ENCODE peak calls at places on chromosomes 7 and 10, in ten cellular contexts. V is hepatocyte, I is stomach, L is K562, K is cardiac muscle cell, Y is lower lobe of right lung, H is ovary, B is lung, N is DND-41, T is GM23338. G is an unnamed sample. For H3K27me3, the result is how much of the 10 kb centered on the place peaks cover.

GRCh38 chr7:50667789-50668226 is 102.6 kb upstream of the DDC start:
- DNase-seq in V (no peak), I (no peak), L (no peak), K (peak), Y (no peak), H (no peak), B (no peak), N (no peak), T (no peak), G (no peak)

GRCh38 chr10:17425584-17426262 is 28.7 kb downstream of the ST8SIA6 start:
- DNase-seq in V (no peak), I (no peak), L (peak), K (no peak), Y (no peak), H (no peak), B (no peak), N (no peak), T (no peak), G (peak)

GRCh38 chr7:4144801-4145470 is 537.2 kb upstream of the FOXK1 start:
- DNase-seq in V (peak), I (no peak), L (no peak), K (peak), Y (peak), H (peak), B (peak), N (no peak), T (peak), G (no peak)

GRCh38 chr10:63217120-63217605 is 84.0 kb downstream of the NRBF2 start:
- DNase-seq in V (peak), I (no peak), L (no peak), K (peak), Y (no peak), H (no peak), B (no peak), N (peak), T (peak), G (no peak)

GRCh38 chr7:155576416-155576815 is 30.1 kb upstream of the CNPY1 start:
- DNase-seq in V (no peak), I (no peak), L (no peak), K (no peak), Y (peak), H (no peak), B (peak), N (no peak), T (no peak), G (no peak)

GRCh38 chr10:125159932-125160855 is at the start of gene CTBP2:
- DNase-seq in V (peak), I (peak), L (peak), K (peak), Y (peak), H (peak), B (peak), N (peak), T (peak), G (no peak)

GRCh38 chr7:22949944-22950343 is 64.0 kb downstream of the HYCC1 start:
- DNase-seq in V (no peak), I (no peak), L (no peak), K (peak), Y (no peak), H (no peak), B (no peak), N (no peak), T (peak), G (no peak)

GRCh38 chr7:131921016-131921415 is 364.6 kb upstream of the PODXL start:
- DNase-seq in V (no peak), I (no peak), L (no peak), K (peak), Y (no peak), H (no peak), B (no peak), N (no peak), T (no peak), G (no peak)

GRCh38 chr10:117201826-117202225 is 4.5 kb downstream of the KCNK18 start:
- DNase-seq in V (no peak), I (no peak), L (no peak), K (no peak), Y (no peak), H (no peak), B (no peak), N (no peak), T (no peak), G (no peak)

GRCh38 chr7:149209518-149210269 is 14.3 kb downstream of the ZNF282 start:
- DNase-seq in V (peak), I (peak), L (peak), K (peak), Y (peak), H (no peak), B (no peak), N (peak), T (peak), G (peak)

GRCh38 chr7:6248581-6248980 is 23.8 kb downstream of the CYTH3 start:
- DNase-seq in V (no peak), I (no peak), L (no peak), K (peak), Y (no peak), H (no peak), B (no peak), N (no peak), T (no peak), G (no peak)

GRCh38 chr7:94980418-94981142 is 73.2 kb downstream of the PPP1R9A start:
- DNase-seq in V (peak), I (no peak), L (no peak), K (peak), Y (no peak), H (no peak), B (no peak), N (no peak), T (no peak), G (no peak)

GRCh38 chr10:44244745-44245600 is 139.9 kb downstream of the CXCL12 start:
- DNase-seq in V (no peak), I (no peak), L (no peak), K (no peak), Y (no peak), H (no peak), B (no peak), N (no peak), T (no peak), G (no peak)

GRCh38 chr10:5595591-5596590 is 70.5 kb downstream of the ASB13 start:
- DNase-seq in V (no peak), I (no peak), L (no peak), K (peak), Y (peak), H (no peak), B (no peak), N (no peak), T (no peak), G (no peak)

GRCh38 chr10:12703813-12704212 is 297.7 kb downstream of the CCDC3 start:
- DNase-seq in V (no peak), I (no peak), L (no peak), K (peak), Y (no peak), H (no peak), B (no peak), N (no peak), T (no peak), G (no peak)

GRCh38 chr10:88159127-88159829 is 295.9 kb downstream of the PTEN start:
- DNase-seq in V (no peak), I (no peak), L (no peak), K (no peak), Y (no peak), H (no peak), B (no peak), N (no peak), T (no peak), G (no peak)

GRCh38 chr10:110352930-110353243 is 48.2 kb upstream of the SMNDC1 start:
- DNase-seq in V (no peak), I (no peak), L (no peak), K (no peak), Y (no peak), H (no peak), B (no peak), N (no peak), T (no peak), G (no peak)

GRCh38 chr10:17599089-17599488 is 18.1 kb downstream of the HACD1 start:
- DNase-seq in V (peak), I (no peak), L (peak), K (peak), Y (no peak), H (no peak), B (no peak), N (no peak), T (peak), G (no peak)

GRCh38 chr7:156220078-156220605 is 407.9 kb upstream of the SHH start:
- DNase-seq in V (no peak), I (no peak), L (no peak), K (no peak), Y (no peak), H (no peak), B (no peak), N (no peak), T (no peak), G (no peak)

GRCh38 chr7:99102809-99103690 is 40.9 kb downstream of the SMURF1 start:
- DNase-seq in V (no peak), I (no peak), L (no peak), K (no peak), Y (no peak), H (no peak), B (no peak), N (no peak), T (no peak), G (no peak)

GRCh38 chr10:16891375-16892313 is 74.4 kb upstream of the RSU1 start:
- DNase-seq in V (peak), I (peak), L (peak), K (peak), Y (peak), H (peak), B (peak), N (peak), T (peak), G (no peak)

GRCh38 chr7:2646680-2647571 is 15.1 kb downstream of the TTYH3 start:
- DNase-seq in V (no peak), I (no peak), L (peak), K (no peak), Y (no peak), H (no peak), B (no peak), N (no peak), T (peak), G (no peak)

GRCh38 chr10:123470570-123470969 is 195.6 kb upstream of the GPR26 start:
- DNase-seq in V (no peak), I (no peak), L (no peak), K (no peak), Y (no peak), H (no peak), B (no peak), N (no peak), T (no peak), G (no peak)

GRCh38 chr10:5449823-5450222 is 37.5 kb downstream of the NET1 start:
- DNase-seq in V (peak), I (no peak), L (peak), K (peak), Y (no peak), H (no peak), B (no peak), N (no peak), T (peak), G (no peak)

GRCh38 chr7:114622189-114622588 is 207.6 kb downstream of the FOXP2 start:
- DNase-seq in V (no peak), I (no peak), L (no peak), K (no peak), Y (no peak), H (no peak), B (no peak), N (no peak), T (no peak), G (no peak)

GRCh38 chr10:130764651-130765050 is 546.9 kb downstream of the TCERG1L start:
- DNase-seq in V (no peak), I (no peak), L (no peak), K (no peak), Y (no peak), H (no peak), B (no peak), N (no peak), T (no peak), G (no peak)

GRCh38 chr7:17937506-17938115 is 2.7 kb downstream of the SNX13 start:
- DNase-seq in V (no peak), I (no peak), L (no peak), K (no peak), Y (no peak), H (no peak), B (no peak), N (no peak), T (no peak), G (no peak)

GRCh38 chr7:112566392-112567324 is 85.9 kb downstream of the LSMEM1 start:
- DNase-seq in V (no peak), I (no peak), L (no peak), K (no peak), Y (no peak), H (no peak), B (no peak), N (no peak), T (no peak), G (no peak)

GRCh38 chr7:13148548-13148947 is 461.1 kb downstream of the ARL4A start:
- DNase-seq in V (no peak), I (no peak), L (no peak), K (no peak), Y (no peak), H (no peak), B (no peak), N (no peak), T (no peak), G (no peak)

GRCh38 chr7:46544396-46545008 is 623.4 kb upstream of the IGFBP3 start:
- DNase-seq in V (no peak), I (no peak), L (no peak), K (peak), Y (no peak), H (no peak), B (no peak), N (no peak), T (no peak), G (no peak)

GRCh38 chr7:47128719-47129118 is 453.2 kb downstream of the TNS3 start:
- DNase-seq in V (no peak), I (no peak), L (no peak), K (no peak), Y (no peak), H (no peak), B (no peak), N (no peak), T (no peak), G (no peak)

GRCh38 chr7:127824682-127825081 is 172.7 kb downstream of the SND1 start:
- DNase-seq in V (no peak), I (no peak), L (no peak), K (peak), Y (no peak), H (no peak), B (no peak), N (no peak), T (no peak), G (no peak)

GRCh38 chr10:44958196-44958896 is 1.3 kb upstream of the RASSF4 start:
- DNase-seq in V (peak), I (no peak), L (no peak), K (peak), Y (no peak), H (no peak), B (no peak), N (no peak), T (no peak), G (no peak)

GRCh38 chr7:84509522-84509921 is 314.9 kb upstream of the SEMA3A start:
- DNase-seq in V (no peak), I (no peak), L (no peak), K (peak), Y (no peak), H (no peak), B (no peak), N (no peak), T (no peak), G (no peak)

GRCh38 chr10:61000769-61001730 is 57.1 kb upstream of the RHOBTB1 start:
- DNase-seq in V (peak), I (peak), L (peak), K (peak), Y (peak), H (no peak), B (no peak), N (no peak), T (peak), G (no peak)

GRCh38 chr7:157715071-157715937 is 378.5 kb downstream of the DNAJB6 start:
- DNase-seq in V (no peak), I (no peak), L (no peak), K (no peak), Y (no peak), H (no peak), B (no peak), N (peak), T (no peak), G (no peak)

GRCh38 chr10:127028556-127028955 is 123.3 kb downstream of the DOCK1 start:
- DNase-seq in V (no peak), I (no peak), L (no peak), K (no peak), Y (no peak), H (no peak), B (no peak), N (no peak), T (no peak), G (no peak)

GRCh38 chr7:41925946-41926345 is 223.1 kb upstream of the INHBA start:
- DNase-seq in V (no peak), I (no peak), L (no peak), K (no peak), Y (no peak), H (no peak), B (no peak), N (no peak), T (no peak), G (no peak)

DNA sequence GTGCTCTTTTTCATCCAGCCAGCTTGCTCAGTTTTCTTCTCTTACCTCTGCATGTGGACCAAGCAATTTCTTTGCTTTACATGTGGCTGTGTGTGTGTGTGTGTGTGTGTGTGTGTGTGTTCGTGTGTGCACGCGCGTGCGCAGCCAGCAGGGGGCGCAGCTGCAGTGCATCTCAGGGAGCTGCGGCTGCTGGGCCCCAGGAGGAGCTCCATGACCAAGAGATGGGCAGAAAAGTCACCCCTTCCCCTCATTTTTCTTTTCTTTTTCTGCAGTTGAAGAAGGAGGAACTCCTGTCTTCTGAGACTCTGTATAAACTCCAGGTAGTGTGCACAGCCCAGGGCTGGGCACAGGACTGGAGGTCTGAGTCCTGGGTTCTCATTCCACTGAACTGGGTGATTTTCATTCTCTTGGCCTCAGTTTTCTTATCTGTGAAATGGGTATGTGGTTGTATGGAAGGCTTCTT is 41.8 kb downstream of the BLNK start:
- DNase-seq in V (peak), I (peak), L (peak), K (peak), Y (peak), H (peak), B (peak), N (peak), T (peak), G (peak)
- H3K27ac ChIP-seq in V (no peak), I (no peak), L (no peak), K (no peak), Y (no peak), H (no peak), B (no peak), N (peak), T (no peak), G (no peak)

GRCh38 chr10:102231357-102232318 is 5.5 kb downstream of the ELOVL3 start:
- DNase-seq in V (peak), I (peak), L (peak), K (peak), Y (peak), H (no peak), B (peak), N (peak), T (peak), G (peak)

GRCh38 chr10:102230264-102230860 is 4.3 kb downstream of the ELOVL3 start:
- DNase-seq in V (peak), I (peak), L (peak), K (peak), Y (peak), H (peak), B (no peak), N (no peak), T (peak), G (no peak)

GRCh38 chr10:102229810-102230263 is 3.7 kb downstream of the ELOVL3 start:
- DNase-seq in V (peak), I (peak), L (peak), K (peak), Y (peak), H (peak), B (peak), N (peak), T (peak), G (peak)

GRCh38 chr10:102233997-102234396 is 7.3 kb downstream of the PITX3 start:
- DNase-seq in V (no peak), I (no peak), L (no peak), K (no peak), Y (no peak), H (no peak), B (no peak), N (no peak), T (no peak), G (no peak)

DNA sequence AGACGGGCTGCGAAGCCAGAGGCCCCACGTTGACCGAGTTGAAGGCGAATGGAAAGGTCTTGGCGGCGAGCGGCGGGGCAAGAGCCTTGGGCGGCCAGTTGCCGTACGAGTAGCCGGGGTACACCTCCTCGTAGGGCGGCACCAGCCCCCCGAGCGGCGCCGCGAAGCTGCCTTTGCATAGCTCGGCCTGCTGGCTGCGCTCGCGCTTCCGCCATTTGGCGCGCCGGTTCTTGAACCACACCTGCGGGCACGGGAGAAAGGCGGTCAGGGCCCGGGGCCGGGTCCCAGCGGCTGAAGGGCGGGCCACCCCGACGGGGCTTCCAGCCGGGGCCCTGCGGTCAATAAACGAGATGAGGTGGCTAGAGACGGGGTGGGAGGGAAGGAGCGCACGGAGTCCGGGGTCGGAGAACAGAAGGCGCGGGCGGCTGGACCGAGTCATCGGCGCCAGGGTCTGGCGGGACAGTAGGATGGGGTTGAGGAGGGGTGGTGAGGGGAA is 4.8 kb downstream of the ELOVL3 start:
- DNase-seq in V (peak), I (peak), L (peak), K (peak), Y (peak), H (peak), B (no peak), N (no peak), T (peak), G (peak)
- TF ChIP-seq CTCF in V (peak), I (no peak), L (peak), K (peak), Y (peak), H (peak), B (no peak), N (no peak), T (peak), G (no peak)

GRCh38 chr7:135254-135653 is 57.1 kb upstream of the FAM20C start:
- DNase-seq in V (no peak), I (no peak), L (no peak), K (no peak), Y (no peak), H (no peak), B (no peak), N (no peak), T (no peak), G (no peak)
- H3K27me3 ChIP-seq in V (under half), I (under half), L (half or more), K (under half), Y (under half), H (under half), B (under half), N (under half), T (under half), G (under half)

DNA sequence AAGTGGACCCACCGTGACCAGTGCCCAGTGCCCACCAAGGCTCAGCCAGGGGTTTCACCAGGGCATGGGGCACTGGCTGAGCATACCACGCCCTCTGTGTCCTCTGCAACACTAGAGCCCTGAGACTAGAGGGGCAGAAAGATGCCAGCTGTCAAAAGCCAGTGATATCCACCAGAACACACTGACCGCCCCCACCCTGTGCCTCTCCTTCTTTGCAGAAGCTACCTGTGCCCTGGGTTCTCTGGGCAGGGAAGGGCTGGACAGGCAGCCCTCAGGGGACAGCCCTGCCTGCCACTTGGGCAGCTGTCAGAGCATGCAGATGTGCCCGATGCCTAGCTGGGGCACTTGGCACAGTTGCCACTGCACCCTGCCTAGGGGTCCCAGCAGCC is 494 bp downstream of the VSIR start:
- DNase-seq in V (no peak), I (no peak), L (no peak), K (no peak), Y (no peak), H (no peak), B (no peak), N (no peak), T (no peak), G (no peak)
- H3K27ac ChIP-seq in V (peak), I (peak), L (no peak), K (no peak), Y (peak), H (peak), B (peak), N (peak), T (no peak), G (peak)

G was measured in CD4-positive, alpha-beta T cell.